ENCODE peak calls at places on chromosomes 7 and 10, in seven cellular contexts. U is tibial artery, R is T follicular helper cell, C is activated T-cell treated with anti-CD3 and anti-CD28 coated beads for 4 hours, M is KG1, D is NCI-H2171 treated with DMSO at 0.1 percent for 48 hours, G is dermis microvascular lymphatic vessel endothelial cell. Q is an unnamed sample.

GRCh38 chr10:60237977-60238376 is 151.7 kb downstream of the ANK3 start:
- DNase-seq in U (no peak), R (no peak), C (no peak), M (no peak), D (no peak), G (no peak), Q (no peak)

GRCh38 chr10:58014436-58014835 is 253.3 kb downstream of the IPMK start:
- DNase-seq in U (no peak), R (no peak), C (no peak), M (no peak), D (no peak), G (no peak), Q (no peak)

GRCh38 chr10:28906934-28907333 is 229.6 kb downstream of the BAMBI start:
- DNase-seq in U (no peak), R (no peak), C (no peak), M (no peak), D (no peak), G (peak), Q (no peak)

GRCh38 chr7:55092186-55092976 is 73.6 kb downstream of the EGFR start:
- DNase-seq in U (no peak), R (no peak), C (no peak), M (no peak), D (no peak), G (no peak), Q (no peak)

GRCh38 chr7:17937506-17938115 is 2.7 kb downstream of the SNX13 start:
- DNase-seq in U (no peak), R (no peak), C (no peak), M (no peak), D (no peak), G (no peak), Q (no peak)

GRCh38 chr10:95988702-95989101 is 54.7 kb upstream of the CCNJ start:
- DNase-seq in U (no peak), R (no peak), C (no peak), M (no peak), D (no peak), G (peak), Q (no peak)

GRCh38 chr10:68600041-68600778 is 40.1 kb downstream of the TET1 start:
- DNase-seq in U (peak), R (peak), C (peak), M (peak), D (peak), G (peak), Q (peak)

GRCh38 chr7:2475678-2476015 is 551 bp downstream of the GRIFIN start:
- DNase-seq in U (no peak), R (no peak), C (no peak), M (no peak), D (no peak), G (no peak), Q (no peak)

GRCh38 chr7:76202666-76203030 is 952 bp downstream of the SRRM3 start:
- DNase-seq in U (no peak), R (no peak), C (no peak), M (no peak), D (no peak), G (no peak), Q (peak)

GRCh38 chr10:373015-373414 is 237.8 kb downstream of the ZMYND11 start:
- DNase-seq in U (no peak), R (no peak), C (no peak), M (no peak), D (peak), G (no peak), Q (no peak)

GRCh38 chr10:92483539-92483938 is 90.4 kb downstream of the IDE start:
- DNase-seq in U (no peak), R (no peak), C (no peak), M (no peak), D (no peak), G (no peak), Q (no peak)